ENCODE peak calls at places on chromosomes 16 and 17, in seven cellular contexts. T, F, D, U, H, S and N are unnamed samples.

GRCh38 chr17:60676758-60677307 is 818 bp upstream of the BCAS3 start:
- DNase-seq in T (no peak), F (no peak), D (no peak), U (no peak), H (no peak), S (no peak), N (no peak)

GRCh38 chr17:49063652-49064051 is 66.5 kb downstream of the IGF2BP1 start:
- DNase-seq in T (peak), F (no peak), D (peak), U (no peak), H (no peak), S (no peak), N (no peak)

GRCh38 chr17:64471440-64471839 is 22.5 kb downstream of the MILR1 start:
- DNase-seq in T (no peak), F (no peak), D (no peak), U (no peak), H (no peak), S (no peak), N (no peak)

GRCh38 chr17:7561589-7562207 is at the start of gene SENP3:
- DNase-seq in T (peak), F (peak), D (peak), U (peak), H (peak), S (no peak), N (no peak)

GRCh38 chr16:11614587-11615175 is 28.0 kb upstream of the LITAF start:
- DNase-seq in T (no peak), F (no peak), D (no peak), U (no peak), H (no peak), S (no peak), N (no peak)

GRCh38 chr16:80656731-80657150 is 115.9 kb downstream of the DYNLRB2 start:
- DNase-seq in T (peak), F (no peak), D (no peak), U (no peak), H (no peak), S (no peak), N (no peak)

GRCh38 chr16:29702307-29702706 is 23.3 kb downstream of the QPRT start:
- DNase-seq in T (no peak), F (no peak), D (no peak), U (no peak), H (no peak), S (no peak), N (no peak)

GRCh38 chr16:63714876-63715275 is 1407.0 kb downstream of the CDH11 start:
- DNase-seq in T (peak), F (no peak), D (no peak), U (no peak), H (peak), S (no peak), N (no peak)

GRCh38 chr16:23282508-23282907 is 19.6 kb upstream of the SCNN1B start:
- DNase-seq in T (no peak), F (no peak), D (no peak), U (no peak), H (no peak), S (no peak), N (no peak)

GRCh38 chr16:85141491-85142128 is 29.3 kb upstream of the CIBAR2 start:
- DNase-seq in T (no peak), F (no peak), D (no peak), U (no peak), H (no peak), S (no peak), N (no peak)

GRCh38 chr17:50325906-50326305 is 20.0 kb upstream of the XYLT2 start:
- DNase-seq in T (no peak), F (no peak), D (no peak), U (no peak), H (no peak), S (no peak), N (no peak)

GRCh38 chr16:88759245-88759975 is 25.6 kb downstream of the PIEZO1 start:
- DNase-seq in T (peak), F (no peak), D (peak), U (no peak), H (peak), S (no peak), N (no peak)

GRCh38 chr16:29644973-29645698 is 17.9 kb upstream of the SPN start:
- DNase-seq in T (no peak), F (no peak), D (no peak), U (no peak), H (no peak), S (no peak), N (no peak)

GRCh38 chr16:49596119-49596518 is 222.5 kb downstream of the C16orf78 start:
- DNase-seq in T (no peak), F (no peak), D (no peak), U (no peak), H (peak), S (peak), N (no peak)

GRCh38 chr17:9824094-9824493 is 1.6 kb upstream of the GLP2R start:
- DNase-seq in T (no peak), F (no peak), D (no peak), U (peak), H (no peak), S (no peak), N (no peak)

GRCh38 chr17:57121308-57122042 is 36.4 kb downstream of the AKAP1 start:
- DNase-seq in T (no peak), F (no peak), D (no peak), U (no peak), H (peak), S (no peak), N (no peak)

GRCh38 chr16:56800355-56800754 is 64.7 kb upstream of the SLC12A3 start:
- DNase-seq in T (no peak), F (no peak), D (no peak), U (no peak), H (no peak), S (no peak), N (no peak)

GRCh38 chr16:12215302-12216105 is 239.0 kb downstream of the SNX29 start:
- DNase-seq in T (no peak), F (no peak), D (no peak), U (no peak), H (no peak), S (no peak), N (no peak)

GRCh38 chr17:61556224-61557188 is 34.5 kb downstream of the NACA2 start:
- DNase-seq in T (peak), F (no peak), D (no peak), U (no peak), H (no peak), S (no peak), N (no peak)

GRCh38 chr17:44314869-44315661 is 6.7 kb downstream of the RUNDC3A start:
- DNase-seq in T (no peak), F (no peak), D (peak), U (no peak), H (peak), S (no peak), N (no peak)

GRCh38 chr17:6657633-6658287 is 6.2 kb downstream of the C17orf100 start:
- DNase-seq in T (no peak), F (no peak), D (no peak), U (no peak), H (no peak), S (no peak), N (no peak)

GRCh38 chr16:55668337-55669281 is 12.8 kb downstream of the SLC6A2 start:
- DNase-seq in T (no peak), F (peak), D (no peak), U (peak), H (no peak), S (no peak), N (no peak)

GRCh38 chr17:28256881-28257280 is 62.1 kb upstream of the TMEM97 start:
- DNase-seq in T (no peak), F (no peak), D (no peak), U (no peak), H (no peak), S (no peak), N (no peak)

GRCh38 chr16:82874672-82875071 is 247.9 kb downstream of the CDH13 start:
- DNase-seq in T (no peak), F (no peak), D (no peak), U (no peak), H (no peak), S (no peak), N (no peak)

GRCh38 chr17:12584727-12585126 is 81.0 kb upstream of the MYOCD start:
- DNase-seq in T (no peak), F (no peak), D (no peak), U (no peak), H (no peak), S (no peak), N (no peak)

GRCh38 chr16:87970206-87970605 is 19.0 kb downstream of the BANP start:
- DNase-seq in T (no peak), F (no peak), D (no peak), U (no peak), H (no peak), S (no peak), N (no peak)

GRCh38 chr17:72975509-72975908 is 117.0 kb downstream of the SLC39A11 start:
- DNase-seq in T (no peak), F (no peak), D (no peak), U (no peak), H (no peak), S (no peak), N (no peak)

GRCh38 chr17:55722016-55722706 is 503 bp downstream of the TMEM100 start:
- DNase-seq in T (no peak), F (no peak), D (no peak), U (no peak), H (no peak), S (no peak), N (no peak)

GRCh38 chr17:14201595-14201994 is 35.1 kb downstream of the CDRT15 start:
- DNase-seq in T (no peak), F (no peak), D (peak), U (no peak), H (no peak), S (no peak), N (no peak)

GRCh38 chr17:33228548-33228947 is 64.5 kb downstream of the ASIC2 start:
- DNase-seq in T (no peak), F (no peak), D (no peak), U (no peak), H (no peak), S (no peak), N (no peak)

GRCh38 chr17:28700830-28701492 is 10.7 kb downstream of the PROCA1 start:
- DNase-seq in T (no peak), F (no peak), D (no peak), U (no peak), H (no peak), S (no peak), N (no peak)

GRCh38 chr17:4594406-4595349 is 10.3 kb downstream of the SMTNL2 start:
- DNase-seq in T (no peak), F (no peak), D (peak), U (peak), H (peak), S (no peak), N (no peak)

GRCh38 chr17:7883781-7884386 is 4.7 kb upstream of the CHD3 start:
- DNase-seq in T (no peak), F (no peak), D (no peak), U (no peak), H (no peak), S (no peak), N (no peak)

GRCh38 chr16:24848065-24848464 is 2.3 kb downstream of the SLC5A11 start:
- DNase-seq in T (no peak), F (no peak), D (no peak), U (no peak), H (no peak), S (no peak), N (no peak)

GRCh38 chr16:27286446-27286845 is 17.9 kb upstream of the NSMCE1 start:
- DNase-seq in T (no peak), F (no peak), D (no peak), U (no peak), H (no peak), S (no peak), N (no peak)

GRCh38 chr16:56610017-56610608 is 1.7 kb downstream of the MT2A start:
- DNase-seq in T (peak), F (peak), D (peak), U (no peak), H (peak), S (no peak), N (no peak)

GRCh38 chr17:5191541-5192417 is at the start of gene ZNF594:
- DNase-seq in T (peak), F (peak), D (peak), U (peak), H (peak), S (peak), N (peak)

GRCh38 chr16:75265911-75266701 is 14.7 kb upstream of the BCAR1 start:
- DNase-seq in T (peak), F (no peak), D (peak), U (peak), H (peak), S (no peak), N (no peak)

DNA sequence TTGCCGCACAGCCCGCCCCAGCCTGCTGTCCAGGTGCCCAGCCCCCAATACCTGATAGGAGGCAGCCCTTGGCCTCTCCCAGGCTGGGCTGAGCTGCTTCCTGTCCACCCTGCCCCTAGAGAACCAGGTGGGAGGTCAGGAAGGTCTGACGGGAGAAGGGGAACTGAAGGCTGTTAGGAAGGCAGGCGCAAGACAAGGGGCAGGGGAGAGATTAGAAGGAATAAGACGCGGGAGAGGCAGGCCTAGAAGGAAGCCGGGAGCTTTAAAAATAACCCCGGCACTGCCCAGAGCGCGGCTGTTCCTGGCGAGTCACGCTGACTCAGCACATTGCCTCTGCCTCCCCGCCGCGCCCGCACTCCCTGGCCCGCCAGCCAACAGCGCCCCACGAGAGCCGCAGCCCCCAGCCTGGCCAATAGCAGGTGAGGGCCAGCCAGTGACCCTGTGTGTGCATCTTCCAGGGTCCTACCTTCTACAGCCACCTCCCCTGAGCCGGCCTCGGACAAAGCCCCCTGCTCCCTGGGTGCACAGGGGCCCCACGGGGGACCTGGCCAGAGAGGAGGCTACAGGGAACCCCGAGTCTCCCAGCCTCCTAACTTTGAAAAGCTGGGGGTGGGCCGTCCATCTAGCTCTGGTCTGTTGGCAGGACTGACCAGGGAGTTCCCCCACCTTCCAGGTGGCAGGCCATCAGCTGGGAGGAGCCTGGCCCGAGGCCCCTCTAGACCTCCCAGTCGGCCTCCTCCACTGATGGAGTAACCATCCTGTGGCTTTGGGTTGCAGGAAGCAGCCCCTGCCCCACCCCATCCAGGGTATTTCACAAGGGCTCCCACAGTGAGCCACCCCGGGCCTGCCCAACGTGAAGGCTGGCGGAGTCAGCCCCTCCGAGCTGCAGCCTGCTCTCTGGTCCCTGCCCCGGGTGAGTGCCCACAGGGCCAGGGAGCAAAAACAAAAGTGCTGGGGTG is 4.0 kb downstream of the MAFG start:
- DNase-seq in T (no peak), F (no peak), D (peak), U (no peak), H (peak), S (no peak), N (no peak)
- TF ChIP-seq POLR2AphosphoS5 in T (no peak), F (no peak), D (no peak), U (no peak), H (peak), S (no peak), N (no peak)

GRCh38 chr16:81694494-81695285 is 84.4 kb upstream of the PLCG2 start:
- DNase-seq in T (no peak), F (no peak), D (no peak), U (no peak), H (no peak), S (no peak), N (no peak)

GRCh38 chr16:81692571-81692970 is 86.5 kb upstream of the PLCG2 start:
- DNase-seq in T (no peak), F (peak), D (no peak), U (no peak), H (no peak), S (no peak), N (no peak)

GRCh38 chr16:81693467-81694303 is 85.4 kb upstream of the PLCG2 start:
- DNase-seq in T (no peak), F (no peak), D (peak), U (no peak), H (no peak), S (no peak), N (no peak)

GRCh38 chr16:81695431-81695890 is 83.6 kb upstream of the PLCG2 start:
- DNase-seq in T (peak), F (peak), D (no peak), U (no peak), H (no peak), S (no peak), N (no peak)

DNA sequence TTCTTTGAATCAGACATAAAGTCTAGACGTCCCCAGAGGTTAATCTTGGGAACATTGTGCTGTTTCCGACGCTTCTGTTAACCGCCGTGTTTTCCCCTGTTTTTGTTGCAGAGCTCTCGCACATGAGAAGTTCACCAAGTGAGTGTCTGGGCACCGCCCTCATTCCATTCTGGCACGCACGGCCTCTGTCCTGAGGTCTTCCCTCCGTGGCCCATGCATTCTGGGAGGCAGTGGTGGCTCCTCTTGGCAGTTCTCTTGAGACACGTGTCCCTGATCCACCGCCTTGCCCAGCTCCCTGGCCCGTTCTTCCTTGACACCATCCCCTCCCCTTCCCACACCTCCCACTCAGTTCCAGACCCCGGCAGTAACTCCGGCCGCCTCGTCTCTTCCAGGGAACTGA is 86.0 kb upstream of the PLCG2 start:
- DNase-seq in T (no peak), F (peak), D (no peak), U (no peak), H (no peak), S (no peak), N (no peak)
- TF ChIP-seq POLR2AphosphoS5 in T (no peak), F (no peak), D (no peak), U (no peak), H (no peak), S (no peak), N (no peak)

DNA sequence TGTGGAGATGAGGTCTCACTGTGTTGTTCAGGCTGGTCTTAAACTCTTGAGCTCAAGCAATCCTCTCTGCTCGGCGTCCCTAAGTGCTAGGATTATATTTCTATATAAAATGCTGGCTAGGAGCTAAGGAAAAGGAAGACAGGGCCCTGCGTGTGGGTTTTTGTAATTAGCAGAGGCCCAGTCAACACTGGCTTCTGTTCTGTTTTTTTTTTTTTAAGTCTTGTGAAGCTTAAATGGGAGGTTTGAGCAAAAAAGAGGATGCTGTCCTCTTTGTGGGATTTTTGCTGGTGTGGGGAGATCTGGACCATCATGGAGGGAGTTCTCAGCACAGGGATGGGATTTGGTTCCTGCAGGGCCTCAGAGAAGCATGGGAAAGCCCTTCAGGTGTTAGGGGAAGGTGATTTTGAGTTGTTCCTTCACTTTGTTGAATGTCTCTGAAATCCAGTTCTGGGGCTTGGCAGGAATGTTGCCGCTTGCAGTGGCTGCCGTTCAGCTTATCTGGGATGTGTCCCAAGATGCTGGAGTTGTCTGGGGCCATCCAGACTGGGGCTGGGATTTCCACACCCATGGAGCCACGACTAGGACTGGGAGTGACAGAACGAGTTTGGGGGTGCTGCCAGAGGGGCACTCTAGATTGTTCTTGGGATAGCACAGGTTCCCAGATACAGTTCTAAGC is 4.2 kb downstream of the PYCARD start:
- DNase-seq in T (no peak), F (no peak), D (no peak), U (no peak), H (no peak), S (no peak), N (no peak)
- TF ChIP-seq POLR2AphosphoS5 in T (no peak), F (no peak), D (no peak), U (no peak), H (no peak), S (no peak), N (no peak)

GRCh38 chr17:19501219-19501618 is 32.4 kb upstream of the SLC47A1 start:
- DNase-seq in T (no peak), F (no peak), D (no peak), U (no peak), H (no peak), S (no peak), N (no peak)
- TF ChIP-seq POLR2AphosphoS5 in T (no peak), F (no peak), D (no peak), U (no peak), H (no peak), S (no peak), N (no peak)